ENCODE peak calls at places on chromosomes 13 and 19, in four cellular contexts. R is CD8-positive, alpha-beta T cell; A is putamen; O is immature natural killer cell. E is an unnamed sample.

GRCh38 chr13:28607187-28607955 is 51.6 kb upstream of the POMP start:
- DNase-seq in R (no peak), A (no peak), O (no peak), E (no peak)

GRCh38 chr13:101455863-101456262 is 3.4 kb downstream of the ITGBL1 start:
- DNase-seq in R (no peak), A (no peak), O (no peak), E (no peak)

GRCh38 chr13:111275995-111276618 is 44.3 kb upstream of the TEX29 start:
- DNase-seq in R (no peak), A (no peak), O (no peak), E (no peak)

GRCh38 chr13:50276550-50276949 is 261.3 kb downstream of the KCNRG start:
- DNase-seq in R (no peak), A (no peak), O (no peak), E (no peak)

GRCh38 chr19:41478875-41479756 is 36.2 kb downstream of the ERICH4 start:
- DNase-seq in R (no peak), A (no peak), O (no peak), E (no peak)

GRCh38 chr13:113398963-113399754 is 35.2 kb upstream of the GRTP1 start:
- DNase-seq in R (no peak), A (no peak), O (no peak), E (no peak)

GRCh38 chr13:98022210-98022609 is 68.7 kb downstream of the IPO5 start:
- DNase-seq in R (no peak), A (peak), O (no peak), E (peak)

GRCh38 chr19:49469828-49470614 is 4.0 kb upstream of the FLT3LG start:
- DNase-seq in R (peak), A (no peak), O (peak), E (no peak)

GRCh38 chr13:40568672-40569350 is 97.6 kb downstream of the FOXO1 start:
- DNase-seq in R (no peak), A (no peak), O (no peak), E (no peak)

GRCh38 chr13:78607409-78608253 is 4.3 kb upstream of the POU4F1 start:
- DNase-seq in R (no peak), A (no peak), O (no peak), E (no peak)

GRCh38 chr19:16134510-16134909 is 9.0 kb upstream of the HSH2D start:
- DNase-seq in R (no peak), A (no peak), O (no peak), E (no peak)

GRCh38 chr19:53944933-53945332 is 17.8 kb upstream of the CACNG8 start:
- DNase-seq in R (no peak), A (no peak), O (no peak), E (no peak)

GRCh38 chr19:21603431-21604153 is 98.2 kb downstream of the ZNF429 start:
- DNase-seq in R (no peak), A (no peak), O (no peak), E (no peak)

GRCh38 chr13:21707586-21707985 is 36.7 kb downstream of the FGF9 start:
- DNase-seq in R (no peak), A (no peak), O (no peak), E (no peak)

GRCh38 chr13:21233086-21233485 is 56.6 kb downstream of the MRPL57 start:
- DNase-seq in R (no peak), A (no peak), O (no peak), E (no peak)

GRCh38 chr19:40424637-40425449 is 949 bp downstream of the SERTAD1 start:
- DNase-seq in R (no peak), A (no peak), O (no peak), E (no peak)

GRCh38 chr13:40599722-40600121 is 66.7 kb downstream of the FOXO1 start:
- DNase-seq in R (no peak), A (no peak), O (no peak), E (no peak)

GRCh38 chr13:113952151-113952982 is 21.5 kb downstream of the C13orf46 start:
- DNase-seq in R (no peak), A (no peak), O (no peak), E (no peak)

GRCh38 chr19:38224014-38224862 is at the start of gene DPF1:
- DNase-seq in R (no peak), A (peak), O (peak), E (no peak)